ENCODE peak calls at places on chromosomes 3 and 15, in seven cellular contexts. K is NCI-H1694 treated with DMSO at 0.1 percent for 48 hours, R is HFFc6, P is H54, G is T-helper 1 cell, I is AG04450, B is adipocyte. E is an unnamed sample.

GRCh38 chr3:13574798-13575451 is 26.0 kb downstream of the FBLN2 start:
- DNase-seq in K (no peak), B (no peak), I (no peak), P (peak), R (peak), G (no peak), E (no peak)

GRCh38 chr3:99859855-99860254 is 42.2 kb downstream of the CMSS1 start:
- DNase-seq in I (peak), R (peak), P (no peak), K (no peak), G (no peak), B (peak), E (no peak)

GRCh38 chr15:101028772-101029438 is 109.7 kb downstream of the LRRK1 start:
- DNase-seq in B (no peak), R (no peak), I (no peak), G (no peak), P (no peak), K (no peak), E (no peak)

GRCh38 chr3:52001443-52001974 is 5.8 kb upstream of the RPL29 start:
- DNase-seq in B (peak), K (peak), R (peak), G (peak), I (no peak), P (peak), E (peak)

GRCh38 chr3:45225465-45226205 is 452 bp downstream of the TMEM158 start:
- DNase-seq in B (peak), R (no peak), I (no peak), P (no peak), G (peak), K (no peak), E (no peak)

GRCh38 chr15:55970286-55970685 is 23.1 kb downstream of the NEDD4 start:
- DNase-seq in R (no peak), I (no peak), G (no peak), B (no peak), P (no peak), K (no peak), E (no peak)

GRCh38 chr15:48077785-48078184 is 43.0 kb upstream of the SLC24A5 start:
- DNase-seq in K (no peak), I (no peak), B (no peak), R (no peak), P (no peak), G (no peak), E (no peak)

GRCh38 chr15:101013769-101014223 is 94.6 kb downstream of the LRRK1 start:
- DNase-seq in P (no peak), I (no peak), B (no peak), G (no peak), R (no peak), K (no peak), E (no peak)

GRCh38 chr15:62452656-62453055 is 287.6 kb upstream of the C2CD4B start:
- DNase-seq in G (no peak), R (no peak), K (no peak), B (no peak), I (no peak), P (no peak), E (no peak)

GRCh38 chr3:127425505-127426443 is 137.9 kb upstream of the PRR20G start:
- DNase-seq in G (no peak), B (no peak), P (no peak), R (no peak), K (no peak), I (no peak), E (no peak)

GRCh38 chr3:197501496-197501878 is 54.3 kb downstream of the BDH1 start:
- DNase-seq in P (no peak), R (no peak), K (no peak), I (no peak), G (no peak), B (no peak), E (no peak)

GRCh38 chr3:30263921-30264313 is 342.5 kb upstream of the TGFBR2 start:
- DNase-seq in G (no peak), I (no peak), P (no peak), B (no peak), K (no peak), R (no peak), E (no peak)

GRCh38 chr3:29324180-29324651 is 43.3 kb downstream of the RBMS3 start:
- DNase-seq in R (peak), B (no peak), K (no peak), G (no peak), P (no peak), I (no peak), E (no peak)

GRCh38 chr15:78049691-78050440 is 27.6 kb downstream of the TBC1D2B start:
- DNase-seq in P (no peak), K (no peak), R (peak), G (peak), B (peak), I (no peak), E (no peak)

GRCh38 chr3:39287859-39288221 is 8.0 kb upstream of the CX3CR1 start:
- DNase-seq in K (no peak), I (no peak), G (no peak), R (no peak), P (no peak), B (peak), E (no peak)

GRCh38 chr3:60636846-60637245 is 614.4 kb downstream of the FHIT start:
- DNase-seq in P (peak), R (peak), K (no peak), G (no peak), I (no peak), B (no peak), E (no peak)

GRCh38 chr3:69888946-69889315 is 110.6 kb upstream of the SAMMSON start:
- DNase-seq in I (no peak), B (no peak), K (no peak), P (no peak), G (no peak), R (no peak), E (no peak)

GRCh38 chr3:189967254-189967865 is 153.3 kb downstream of the P3H2 start:
- DNase-seq in P (peak), G (no peak), I (peak), R (peak), B (peak), K (peak), E (no peak)

GRCh38 chr15:67177750-67178149 is 76.7 kb downstream of the AAGAB start:
- DNase-seq in P (no peak), G (no peak), K (no peak), R (peak), I (no peak), B (peak), E (no peak)

GRCh38 chr15:85415779-85416178 is 35.4 kb downstream of the AKAP13 start:
- DNase-seq in I (no peak), B (peak), G (no peak), P (no peak), R (no peak), K (no peak), E (no peak)

GRCh38 chr3:105359098-105359762 is 7.5 kb upstream of the ALCAM start:
- DNase-seq in I (no peak), P (no peak), K (no peak), R (peak), G (no peak), B (peak), E (no peak)

E was measured in amygdala.